ENCODE peak calls at places on chromosomes 16 and 17, in four cellular contexts. R, A, I and Q are unnamed samples.

GRCh38 chr16:23286131-23286532 is 16.0 kb upstream of the SCNN1B start:
- DNase-seq in I (no peak), R (no peak), A (no peak), Q (no peak)

GRCh38 chr17:17269926-17270773 is 10.9 kb downstream of the COPS3 start:
- DNase-seq in A (peak; percentile 30), I (no peak), R (no peak), Q (peak; percentile 50)

GRCh38 chr16:30368122-30368791 is 2.0 kb downstream of the TBC1D10B start:
- DNase-seq in R (no peak), A (no peak), I (no peak), Q (no peak)

GRCh38 chr16:84065536-84066132 is 23.0 kb upstream of the SLC38A8 start:
- DNase-seq in A (peak; percentile 58), R (peak; percentile 68), I (no peak), Q (peak; percentile 68)

GRCh38 chr17:66533572-66533971 is 231.2 kb downstream of the PRKCA start:
- DNase-seq in A (no peak), I (no peak), R (no peak), Q (peak; percentile 50)

GRCh38 chr17:63998721-63999679 is 849 bp downstream of the PRR29 start:
- DNase-seq in R (peak; percentile 2), A (no peak), I (no peak), Q (no peak)

GRCh38 chr16:1079786-1080525 is 7.4 kb downstream of the SSTR5 start:
- DNase-seq in I (no peak), R (no peak), A (no peak), Q (no peak)

GRCh38 chr16:21959050-21959449 is 5.9 kb downstream of the UQCRC2 start:
- DNase-seq in I (no peak), A (no peak), R (no peak), Q (no peak)

GRCh38 chr16:23957287-23957686 is 121.5 kb downstream of the PRKCB start:
- DNase-seq in A (no peak), I (no peak), R (no peak), Q (no peak)

GRCh38 chr17:71057448-71057847 is 888.1 kb downstream of the KCNJ2 start:
- DNase-seq in A (no peak), I (no peak), R (no peak), Q (no peak)

GRCh38 chr17:35879748-35880654 is at the start of gene CCL5:
- DNase-seq in R (no peak), A (no peak), I (peak; percentile 84), Q (no peak)

GRCh38 chr17:48333034-48333491 is 97.0 kb downstream of the SKAP1 start:
- DNase-seq in R (no peak), I (no peak), A (no peak), Q (no peak)

GRCh38 chr16:4379001-4379688 is 7.5 kb downstream of the VASN start:
- DNase-seq in I (no peak), R (peak; percentile 17), A (no peak), Q (no peak)

GRCh38 chr17:28722413-28723158 is 2.8 kb downstream of the RPL23A start:
- DNase-seq in I (no peak), A (no peak), R (no peak), Q (no peak)

GRCh38 chr16:30946671-30947532 is 2.0 kb upstream of the ORAI3 start:
- DNase-seq in R (no peak), A (no peak), I (no peak), Q (no peak)

GRCh38 chr17:80442305-80442659 is 27.3 kb downstream of the ENDOV start:
- DNase-seq in I (no peak), R (no peak), A (no peak), Q (no peak)
- TF ChIP-seq NR2C2 in I (no peak), R (no peak), A (no peak), Q (no peak)

GRCh38 chr17:41895617-41896016 is 23.1 kb downstream of the ACLY start:
- DNase-seq in A (no peak), I (no peak), R (no peak), Q (no peak)

GRCh38 chr17:41896726-41897125 is 22.0 kb downstream of the ACLY start:
- DNase-seq in I (no peak), A (no peak), R (no peak), Q (no peak)

GRCh38 chr17:41893384-41893783 is 25.4 kb downstream of the ACLY start:
- DNase-seq in R (no peak), I (no peak), A (no peak), Q (no peak)

GRCh38 chr17:41891135-41892065 is 26.2 kb upstream of the KLHL11 start:
- DNase-seq in I (no peak), R (no peak), A (peak; percentile 29), Q (no peak)

GRCh38 chr17:41894791-41895331 is 23.9 kb downstream of the ACLY start:
- DNase-seq in I (no peak), R (no peak), A (no peak), Q (no peak)
- TF ChIP-seq ESRRA in I (no peak), R (no peak), A (no peak), Q (no peak)

GRCh38 chr17:56499799-56500388 is 93.6 kb upstream of the NOG start:
- DNase-seq in I (no peak), A (peak; percentile 24), R (peak; percentile 21), Q (no peak)
- TF ChIP-seq NR2C2 in I (no peak), A (no peak), R (no peak), Q (no peak)

GRCh38 chr17:75252039-75252816 is 9.2 kb downstream of the GGA3 start:
- DNase-seq in R (no peak), I (no peak), A (no peak), Q (no peak)

GRCh38 chr17:75249564-75249963 is 11.8 kb downstream of the GGA3 start:
- DNase-seq in R (no peak), I (no peak), A (no peak), Q (no peak)

GRCh38 chr17:75245011-75245410 is 16.4 kb downstream of the GGA3 start:
- DNase-seq in I (no peak), R (no peak), A (no peak), Q (no peak)

GRCh38 chr17:75246404-75246803 is 15.0 kb downstream of the GGA3 start:
- DNase-seq in A (no peak), R (no peak), I (no peak), Q (no peak)

DNA sequence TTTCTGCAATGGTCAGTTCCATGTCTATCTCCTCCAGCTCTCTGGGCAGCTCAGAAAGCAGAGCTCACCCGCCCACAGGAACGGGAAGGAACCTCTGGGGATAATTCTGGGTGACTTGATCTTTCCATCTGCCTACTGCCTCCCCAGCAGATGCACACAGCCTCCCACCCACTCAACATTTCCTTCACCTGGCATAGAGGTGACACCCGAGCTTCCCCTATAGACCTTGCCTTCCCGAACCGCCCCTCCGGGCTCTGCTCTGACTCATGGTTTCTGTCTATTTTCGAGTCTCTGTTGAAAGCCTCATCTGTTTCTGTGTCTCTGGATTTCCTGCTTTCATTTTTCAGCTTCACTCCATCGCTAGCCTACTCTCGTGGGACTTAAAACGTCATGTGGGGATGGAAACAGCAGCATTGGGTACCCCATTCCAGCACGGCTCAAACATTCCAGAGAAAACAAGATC is 11.4 kb downstream of the GGA3 start:
- DNase-seq in R (no peak), A (no peak), I (peak; percentile 79), Q (no peak)
- TF ChIP-seq ESRRA in R (no peak), A (no peak), I (no peak), Q (no peak)